ENCODE peak calls at places on chromosomes 4 and X, in six cellular contexts. U is CD8-positive, alpha-beta T cell; H is stomach; S is brain microvascular endothelial cell; W is ovary; O is OCI-LY7. N is an unnamed sample.

GRCh38 chrX:71615954-71616353 is 2.4 kb downstream of the CXCR3 start:
- DNase-seq in U (no peak), H (no peak), S (no peak), W (no peak), O (no peak), N (no peak)

GRCh38 chr4:87838207-87838606 is 5.4 kb downstream of the MEPE start:
- DNase-seq in U (no peak), H (no peak), S (peak; percentile 31), W (no peak), O (no peak), N (no peak)

GRCh38 chrX:10567136-10567535 is 53.2 kb downstream of the MID1 start:
- DNase-seq in U (no peak), H (no peak), S (no peak), W (no peak), O (no peak), N (no peak)

GRCh38 chr4:57077550-57078311 is 32.5 kb downstream of the IGFBP7 start:
- DNase-seq in U (no peak), H (no peak), S (peak; percentile 95), W (no peak), O (no peak), N (peak; percentile 97)

GRCh38 chrX:94744786-94745185 is 1070.8 kb downstream of the FAM133A start:
- DNase-seq in U (no peak), H (no peak), S (no peak), W (no peak), O (no peak), N (no peak)

GRCh38 chr4:86919824-86920223 is 15.0 kb upstream of the AFF1 start:
- DNase-seq in U (no peak), H (no peak), S (peak; percentile 77), W (no peak), O (no peak), N (no peak)

GRCh38 chr4:72418458-72418857 is 150.6 kb downstream of the ADAMTS3 start:
- DNase-seq in U (no peak), H (no peak), S (peak; percentile 80), W (peak; percentile 49), O (no peak), N (peak; percentile 45)

GRCh38 chr4:89298160-89298559 is 9.4 kb downstream of the GPRIN3 start:
- DNase-seq in U (no peak), H (no peak), S (no peak), W (no peak), O (peak; percentile 90), N (no peak)

GRCh38 chr4:35125995-35126712 is 1118.2 kb downstream of the ARAP2 start:
- DNase-seq in U (no peak), H (no peak), S (no peak), W (no peak), O (no peak), N (peak; percentile 8)

DNA sequence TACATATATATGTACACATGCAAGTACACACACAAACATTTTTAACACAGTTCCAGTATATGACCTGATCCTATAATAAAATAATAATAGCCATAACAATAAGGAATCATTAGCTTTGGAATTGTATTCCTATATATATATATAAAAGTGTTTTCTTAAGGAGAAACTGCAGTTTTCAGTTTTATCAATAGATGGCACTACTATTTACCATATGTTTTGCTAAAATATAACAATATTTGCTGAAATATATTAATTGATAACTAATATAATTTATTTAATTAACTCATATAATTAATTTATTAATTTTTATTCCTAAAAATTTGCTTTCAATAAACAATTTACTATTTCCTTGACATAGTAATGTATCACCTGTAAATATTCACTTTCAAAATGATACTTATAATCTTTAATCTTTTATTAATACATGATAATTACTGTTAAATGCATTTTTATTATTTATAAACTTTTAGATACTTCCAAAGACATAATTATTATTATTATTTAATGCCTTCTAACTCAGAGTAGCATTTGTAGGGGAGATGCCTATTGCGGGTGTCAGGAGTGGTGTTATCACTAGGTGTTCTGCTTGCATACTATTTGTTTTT is 599.5 kb downstream of the FSTL5 start:
- DNase-seq in U (no peak), H (no peak), S (no peak), W (no peak), O (peak; percentile 3), N (peak; percentile 40)
- TF ChIP-seq CTCF in U (no peak), H (peak; percentile 28), S (peak; percentile 10), W (no peak), O (peak; percentile 65), N (no peak)

DNA sequence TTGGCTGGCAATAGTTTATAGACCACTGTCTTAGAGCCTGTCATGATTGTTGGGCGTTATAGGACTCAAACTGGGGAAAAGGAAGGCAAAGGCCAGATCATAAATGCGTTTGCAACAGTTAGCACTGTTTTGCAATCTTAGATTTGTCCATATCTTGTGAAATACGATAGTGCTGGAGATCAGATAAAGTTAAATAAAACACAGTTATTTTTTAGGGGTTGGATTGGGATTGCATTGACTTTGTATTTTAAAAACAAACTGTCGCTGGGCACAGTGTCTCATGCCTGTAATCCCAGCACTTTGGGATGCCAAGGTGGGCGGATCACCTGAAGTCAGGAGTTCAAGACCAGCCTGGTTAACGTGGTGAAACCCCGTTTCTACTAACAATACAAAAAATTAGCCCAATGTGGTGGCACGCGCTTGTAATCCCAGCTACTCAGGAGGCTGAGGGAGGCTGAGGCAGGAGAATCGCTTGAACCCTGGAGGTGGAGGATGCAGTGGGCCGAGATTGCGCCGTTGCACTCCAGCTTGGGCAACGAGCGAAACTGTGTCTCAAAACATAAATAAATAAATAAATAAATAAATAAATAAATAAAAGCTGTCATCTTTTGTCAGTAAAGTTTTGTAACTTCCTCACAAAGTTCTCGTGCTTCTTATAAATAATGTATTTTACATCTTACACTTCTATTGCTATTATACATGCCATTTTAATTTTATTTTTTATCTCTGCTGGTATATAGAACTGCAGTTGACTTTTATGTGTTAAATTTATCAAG is 117.2 kb downstream of the KDM6A start:
- DNase-seq in U (no peak), H (no peak), S (no peak), W (no peak), O (no peak), N (no peak)
- H3K36me3 ChIP-seq in U (no peaks in the 10 kb centered on the region), H (no peaks in the 10 kb centered on the region), S (no peaks in the 10 kb centered on the region), W (no peaks in the 10 kb centered on the region), O (peaks cover 3% of the 10 kb centered on the region), N (no peaks in the 10 kb centered on the region)

GRCh38 chr4:47128991-47129390 is 97.6 kb downstream of the GABRB1 start:
- DNase-seq in U (no peak), H (no peak), S (no peak), W (no peak), O (no peak), N (no peak)
- TF ChIP-seq CTCF in U (no peak), H (no peak), S (no peak), W (no peak), O (no peak), N (no peak)

GRCh38 chr4:82851318-82851717 is 39.6 kb downstream of the SEC31A start:
- DNase-seq in U (no peak), H (no peak), S (no peak), W (no peak), O (no peak), N (peak; percentile 20)

GRCh38 chr4:82850684-82851083 is 40.3 kb downstream of the SEC31A start:
- DNase-seq in U (no peak), H (no peak), S (no peak), W (no peak), O (no peak), N (no peak)

GRCh38 chr4:82848706-82849105 is 42.2 kb downstream of the SEC31A start:
- DNase-seq in U (no peak), H (no peak), S (no peak), W (no peak), O (no peak), N (peak; percentile 80)

GRCh38 chr4:82851902-82852750 is 38.8 kb downstream of the SEC31A start:
- DNase-seq in U (no peak), H (no peak), S (no peak), W (no peak), O (peak; percentile 54), N (peak; percentile 50)

GRCh38 chr4:82852751-82853053 is 38.3 kb downstream of the SEC31A start:
- DNase-seq in U (no peak), H (no peak), S (no peak), W (no peak), O (no peak), N (no peak)
- H3K36me3 ChIP-seq in U (peaks cover 44% of the 10 kb centered on the region), H (peaks cover 84% of the 10 kb centered on the region), S (peaks cover 89% of the 10 kb centered on the region), W (no peaks in the 10 kb centered on the region), O (peaks cover 97% of the 10 kb centered on the region), N (peaks cover 19% of the 10 kb centered on the region)

GRCh38 chrX:147550217-147550616 is 361.5 kb upstream of the FMR1 start:
- DNase-seq in U (no peak), H (no peak), S (no peak), W (no peak), O (peak; percentile 4), N (no peak)
- TF ChIP-seq CTCF in U (no peak), H (no peak), S (no peak), W (no peak), O (peak; percentile 72), N (no peak)

GRCh38 chr4:7820031-7820825 is 119.4 kb downstream of the AFAP1 start:
- DNase-seq in U (no peak), H (no peak), S (no peak), W (no peak), O (no peak), N (no peak)

GRCh38 chr4:7817877-7818675 is 121.6 kb downstream of the AFAP1 start:
- DNase-seq in U (no peak), H (no peak), S (peak; percentile 51), W (peak; percentile 65), O (no peak), N (no peak)

GRCh38 chr4:7819446-7819845 is 120.2 kb downstream of the AFAP1 start:
- DNase-seq in U (no peak), H (no peak), S (no peak), W (no peak), O (no peak), N (no peak)

GRCh38 chr4:7816771-7817170 is 122.9 kb downstream of the AFAP1 start:
- DNase-seq in U (no peak), H (no peak), S (no peak), W (no peak), O (no peak), N (peak; percentile 23)

GRCh38 chr4:7818676-7819041 is 121.0 kb downstream of the AFAP1 start:
- DNase-seq in U (no peak), H (no peak), S (no peak), W (no peak), O (no peak), N (no peak)
- H3K36me3 ChIP-seq in U (no peaks in the 10 kb centered on the region), H (peaks cover 4% of the 10 kb centered on the region), S (peaks cover 60% of the 10 kb centered on the region), W (no peaks in the 10 kb centered on the region), O (no peaks in the 10 kb centered on the region), N (peaks cover 12% of the 10 kb centered on the region)